ENCODE peak calls at places on chromosomes 3 and 15, in six cellular contexts. One of them, this sample, is unnamed.

GRCh38 chr15:74406992-74407705 is 26.6 kb downstream of the SEMA7A start:
- DNase-seq in AG09319: peak
- DNase-seq in NCI-H446: no peak
- DNase-seq in GM12865: no peak
- DNase-seq in EL: peak
- DNase-seq in ELF-1: peak
- DNase-seq in this sample: no peak

GRCh38 chr3:165753560-165753959 is 83.7 kb downstream of the BCHE start:
- DNase-seq in AG09319: no peak
- DNase-seq in NCI-H446: peak
- DNase-seq in GM12865: no peak
- DNase-seq in EL: no peak
- DNase-seq in ELF-1: no peak
- DNase-seq in this sample: no peak

GRCh38 chr3:147210676-147211075 is 195.7 kb downstream of the ZIC4 start:
- DNase-seq in AG09319: no peak
- DNase-seq in NCI-H446: no peak
- DNase-seq in GM12865: no peak
- DNase-seq in EL: no peak
- DNase-seq in ELF-1: no peak
- DNase-seq in this sample: no peak

GRCh38 chr15:101470548-101471239 is 18.8 kb downstream of the PCSK6 start:
- DNase-seq in AG09319: no peak
- DNase-seq in NCI-H446: no peak
- DNase-seq in GM12865: no peak
- DNase-seq in EL: no peak
- DNase-seq in ELF-1: peak
- DNase-seq in this sample: no peak

GRCh38 chr15:70382009-70382749 is 284.5 kb upstream of the TLE3 start:
- DNase-seq in AG09319: no peak
- DNase-seq in NCI-H446: no peak
- DNase-seq in GM12865: no peak
- DNase-seq in EL: no peak
- DNase-seq in ELF-1: no peak
- DNase-seq in this sample: no peak

GRCh38 chr3:187979543-187979942 is 174.4 kb upstream of the LPP start:
- DNase-seq in AG09319: no peak
- DNase-seq in NCI-H446: no peak
- DNase-seq in GM12865: no peak
- DNase-seq in EL: no peak
- DNase-seq in ELF-1: no peak
- DNase-seq in this sample: no peak

GRCh38 chr3:129238945-129239705 is 10.3 kb upstream of the COPG1 start:
- DNase-seq in AG09319: peak
- DNase-seq in NCI-H446: no peak
- DNase-seq in GM12865: peak
- DNase-seq in EL: no peak
- DNase-seq in ELF-1: no peak
- DNase-seq in this sample: no peak

GRCh38 chr3:65005481-65005880 is 317.7 kb upstream of the ADAMTS9 start:
- DNase-seq in AG09319: no peak
- DNase-seq in NCI-H446: no peak
- DNase-seq in GM12865: no peak
- DNase-seq in EL: peak
- DNase-seq in ELF-1: no peak
- DNase-seq in this sample: no peak

GRCh38 chr15:57198654-57199241 is 177.6 kb upstream of the CGNL1 start:
- DNase-seq in AG09319: no peak
- DNase-seq in NCI-H446: peak
- DNase-seq in GM12865: no peak
- DNase-seq in EL: no peak
- DNase-seq in ELF-1: peak
- DNase-seq in this sample: no peak

GRCh38 chr3:138455801-138456716 is 21.6 kb downstream of the ESYT3 start:
- DNase-seq in AG09319: no peak
- DNase-seq in NCI-H446: peak
- DNase-seq in GM12865: no peak
- DNase-seq in EL: peak
- DNase-seq in ELF-1: no peak
- DNase-seq in this sample: no peak

GRCh38 chr15:95025924-95026728 is 794.8 kb downstream of the MCTP2 start:
- DNase-seq in AG09319: no peak
- DNase-seq in NCI-H446: no peak
- DNase-seq in GM12865: peak
- DNase-seq in EL: peak
- DNase-seq in ELF-1: peak
- DNase-seq in this sample: peak

GRCh38 chr3:111603679-111604643 is 8.8 kb upstream of the ZBED2 start:
- DNase-seq in AG09319: no peak
- DNase-seq in NCI-H446: no peak
- DNase-seq in GM12865: no peak
- DNase-seq in EL: no peak
- DNase-seq in ELF-1: no peak
- DNase-seq in this sample: no peak

GRCh38 chr15:68638953-68639500 is 60.2 kb downstream of the CORO2B start:
- DNase-seq in AG09319: no peak
- DNase-seq in NCI-H446: no peak
- DNase-seq in GM12865: no peak
- DNase-seq in EL: peak
- DNase-seq in ELF-1: no peak
- DNase-seq in this sample: no peak

GRCh38 chr15:100879461-100880138 is at the start of gene ALDH1A3:
- DNase-seq in AG09319: no peak
- DNase-seq in NCI-H446: no peak
- DNase-seq in GM12865: peak
- DNase-seq in EL: peak
- DNase-seq in ELF-1: no peak
- DNase-seq in this sample: no peak

GRCh38 chr3:73661262-73661661 is 36.5 kb upstream of the PDZRN3 start:
- DNase-seq in AG09319: no peak
- DNase-seq in NCI-H446: no peak
- DNase-seq in GM12865: no peak
- DNase-seq in EL: peak
- DNase-seq in ELF-1: no peak
- DNase-seq in this sample: no peak

GRCh38 chr3:72265661-72266370 is 480.9 kb upstream of the PROK2 start:
- DNase-seq in AG09319: no peak
- DNase-seq in NCI-H446: no peak
- DNase-seq in GM12865: peak
- DNase-seq in EL: no peak
- DNase-seq in ELF-1: no peak
- DNase-seq in this sample: no peak

GRCh38 chr3:139448104-139448503 is 28.2 kb downstream of the RBP2 start:
- DNase-seq in AG09319: no peak
- DNase-seq in NCI-H446: peak
- DNase-seq in GM12865: no peak
- DNase-seq in EL: no peak
- DNase-seq in ELF-1: no peak
- DNase-seq in this sample: no peak

GRCh38 chr15:68646156-68646555 is 67.4 kb downstream of the CORO2B start:
- DNase-seq in AG09319: no peak
- DNase-seq in NCI-H446: peak
- DNase-seq in GM12865: no peak
- DNase-seq in EL: no peak
- DNase-seq in ELF-1: no peak
- DNase-seq in this sample: no peak

GRCh38 chr3:190326361-190326760 is 4.1 kb upstream of the CLDN1 start:
- DNase-seq in AG09319: no peak
- DNase-seq in NCI-H446: no peak
- DNase-seq in GM12865: no peak
- DNase-seq in EL: peak
- DNase-seq in ELF-1: peak
- DNase-seq in this sample: no peak

GRCh38 chr15:77753238-77753873 is 120.6 kb upstream of the LINGO1 start:
- DNase-seq in AG09319: no peak
- DNase-seq in NCI-H446: no peak
- DNase-seq in GM12865: peak
- DNase-seq in EL: peak
- DNase-seq in ELF-1: peak
- DNase-seq in this sample: no peak

This sample was measured in HFF-Myc.